ENCODE peak calls at places on chromosomes 7 and 10, in seven cellular contexts. W is GM12878, O is HepG2, X is HCT116, H is SK-N-SH, Q is H1, V is K562. Z is an unnamed sample.

GRCh38 chr10:133123050-133123745 is 35.5 kb downstream of the ADGRA1 start:
- DNase-seq in X (no peak), O (no peak), W (no peak), Q (no peak), H (no peak), V (no peak), Z (no peak)

GRCh38 chr10:119190353-119190752 is 11.7 kb upstream of the PRDX3 start:
- DNase-seq in W (no peak), V (no peak), X (peak), H (no peak), O (no peak), Q (no peak), Z (no peak)

GRCh38 chr7:158274404-158274811 is 313.2 kb downstream of the PTPRN2 start:
- DNase-seq in O (no peak), V (no peak), Q (no peak), W (no peak), H (peak), X (no peak), Z (no peak)

GRCh38 chr7:73504920-73505319 is 17.2 kb downstream of the BAZ1B start:
- DNase-seq in V (no peak), X (no peak), Q (no peak), H (no peak), W (no peak), O (no peak), Z (no peak)

GRCh38 chr10:24435374-24435773 is 226.4 kb downstream of the KIAA1217 start:
- DNase-seq in O (no peak), H (no peak), X (no peak), W (no peak), Q (no peak), V (no peak), Z (no peak)

GRCh38 chr7:94252971-94253370 is 141.7 kb upstream of the COL1A2 start:
- DNase-seq in X (no peak), V (no peak), H (no peak), Q (no peak), O (no peak), W (no peak), Z (no peak)

GRCh38 chr7:5824297-5824610 is 42.8 kb upstream of the RNF216 start:
- DNase-seq in X (no peak), O (no peak), H (no peak), W (no peak), Q (no peak), V (peak), Z (no peak)

GRCh38 chr10:100562008-100562672 is 26.4 kb downstream of the HIF1AN start:
- DNase-seq in Q (peak), W (peak), V (peak), H (peak), X (peak), O (peak), Z (peak)

GRCh38 chr7:29190349-29191045 is 4.1 kb upstream of the CHN2 start:
- DNase-seq in X (no peak), H (no peak), O (peak), Q (no peak), V (no peak), W (no peak), Z (no peak)

GRCh38 chr7:81783818-81784217 is 14.0 kb upstream of the HGF start:
- DNase-seq in W (no peak), Q (no peak), H (no peak), V (no peak), X (no peak), O (no peak), Z (no peak)

GRCh38 chr7:142482899-142483658 is 225.2 kb upstream of the PRSS58 start:
- DNase-seq in V (peak), W (no peak), X (peak), Q (no peak), H (peak), O (peak), Z (peak)

GRCh38 chr7:48924433-48924832 is at the start of gene CDC14C:
- DNase-seq in Q (no peak), X (no peak), W (no peak), H (peak), V (no peak), O (no peak), Z (no peak)

GRCh38 chr10:87775766-87776165 is 42.3 kb downstream of the ATAD1 start:
- DNase-seq in X (no peak), H (no peak), V (no peak), O (no peak), W (no peak), Q (no peak), Z (no peak)

GRCh38 chr10:113576853-113577252 is 24.0 kb downstream of the HABP2 start:
- DNase-seq in H (no peak), Q (no peak), O (no peak), V (peak), W (no peak), X (no peak), Z (peak)

GRCh38 chr10:91198781-91199180 is 21.7 kb upstream of the PCGF5 start:
- DNase-seq in X (no peak), W (peak), O (no peak), H (no peak), Q (no peak), V (no peak), Z (no peak)

GRCh38 chr10:108327706-108328105 is 1163.2 kb upstream of the SORCS1 start:
- DNase-seq in V (no peak), X (no peak), H (no peak), W (no peak), Q (no peak), O (no peak), Z (no peak)

GRCh38 chr10:35574924-35575352 is 30.2 kb upstream of the GJD4 start:
- DNase-seq in V (peak), H (no peak), Q (peak), X (no peak), W (no peak), O (no peak), Z (no peak)

GRCh38 chr10:909831-910230 is 21.7 kb downstream of the LARP4B start:
- DNase-seq in O (no peak), Q (no peak), V (no peak), X (no peak), H (no peak), W (no peak), Z (no peak)

GRCh38 chr7:41448104-41448503 is 254.8 kb downstream of the INHBA start:
- DNase-seq in Q (no peak), V (no peak), W (no peak), O (peak), H (no peak), X (no peak), Z (peak)

GRCh38 chr7:111743244-111743852 is 181.1 kb upstream of the IMMP2L start:
- DNase-seq in H (no peak), Q (no peak), X (no peak), O (no peak), V (no peak), W (no peak), Z (no peak)
- TF ChIP-seq JUND in H (no peak), Q (no peak), X (no peak), O (no peak), V (no peak), W (no peak), Z (no peak)

GRCh38 chr10:95289003-95289920 is 1.5 kb downstream of the PDLIM1 start:
- DNase-seq in H (no peak), O (no peak), W (no peak), X (no peak), V (peak), Q (no peak), Z (peak)

GRCh38 chr10:95289921-95290421 is 832 bp downstream of the PDLIM1 start:
- DNase-seq in H (no peak), X (no peak), V (no peak), O (no peak), W (no peak), Q (no peak), Z (no peak)

GRCh38 chr10:95290446-95290800 is 380 bp downstream of the PDLIM1 start:
- DNase-seq in V (no peak), H (no peak), O (no peak), Q (no peak), W (no peak), X (no peak), Z (no peak)

GRCh38 chr10:95291634-95292039 is 834 bp upstream of the PDLIM1 start:
- DNase-seq in W (no peak), V (no peak), X (no peak), H (peak), O (no peak), Q (no peak), Z (no peak)

GRCh38 chr10:95290801-95291633 is at the start of gene PDLIM1:
- DNase-seq in W (no peak), Q (no peak), O (peak), X (no peak), V (peak), H (peak), Z (peak)
- TF ChIP-seq JUND in W (no peak), Q (no peak), O (no peak), X (no peak), V (no peak), H (no peak), Z (no peak)

DNA sequence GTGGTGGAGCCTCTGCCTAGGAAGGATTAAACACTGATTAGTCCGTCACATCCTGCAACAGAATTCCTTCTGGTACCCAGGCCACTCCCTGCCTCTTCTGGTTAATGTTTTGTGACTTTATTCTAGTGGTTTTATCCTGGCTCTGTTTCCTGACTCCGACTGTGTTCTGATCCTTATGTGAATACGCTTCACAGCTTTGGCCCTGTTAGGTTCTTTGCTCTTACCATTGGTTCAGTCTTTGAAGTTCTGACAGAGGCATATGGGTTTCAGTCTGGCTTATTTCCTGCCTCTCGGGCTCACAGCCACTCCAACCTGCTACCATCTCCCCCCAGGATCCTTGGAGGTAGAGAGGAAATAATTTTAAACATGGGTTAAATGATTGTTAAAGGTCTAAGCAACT is 23.2 kb upstream of the FGL2 start:
- DNase-seq in Q (no peak), W (no peak), H (no peak), V (no peak), X (no peak), O (no peak), Z (no peak)
- TF ChIP-seq JUND in Q (no peak), W (no peak), H (no peak), V (no peak), X (no peak), O (no peak), Z (no peak)

GRCh38 chr10:72567884-72568283 is 58.0 kb downstream of the MICU1 start:
- DNase-seq in W (no peak), X (peak), O (peak), V (peak), Q (no peak), H (peak), Z (peak)
- TF ChIP-seq JUND in W (no peak), X (no peak), O (no peak), V (no peak), Q (no peak), H (no peak), Z (no peak)

DNA sequence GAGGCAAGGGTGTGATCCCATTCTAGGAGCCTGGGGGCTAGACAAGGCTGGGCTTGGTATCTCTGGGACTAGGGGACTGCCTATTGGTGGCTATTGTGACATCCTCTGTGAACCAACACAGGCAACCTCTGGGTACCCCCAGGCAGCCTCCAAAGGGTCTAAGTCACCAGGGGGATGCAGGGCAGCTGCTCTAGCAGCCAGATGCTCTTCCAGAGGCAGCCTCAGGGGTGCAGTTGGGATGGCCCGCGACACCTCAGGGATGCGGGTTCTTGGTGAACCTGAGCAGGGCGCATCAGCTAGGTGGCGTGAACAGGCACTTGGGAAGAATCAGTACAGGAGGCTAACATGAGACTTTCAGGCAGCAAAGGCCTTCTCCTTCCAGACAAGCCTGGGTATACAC is 1.6 kb upstream of the TMEM120A start:
- DNase-seq in V (no peak), O (no peak), Q (no peak), H (no peak), W (no peak), X (no peak), Z (no peak)
- TF ChIP-seq JUND in V (no peak), O (no peak), Q (no peak), H (no peak), W (no peak), X (no peak), Z (no peak)

DNA sequence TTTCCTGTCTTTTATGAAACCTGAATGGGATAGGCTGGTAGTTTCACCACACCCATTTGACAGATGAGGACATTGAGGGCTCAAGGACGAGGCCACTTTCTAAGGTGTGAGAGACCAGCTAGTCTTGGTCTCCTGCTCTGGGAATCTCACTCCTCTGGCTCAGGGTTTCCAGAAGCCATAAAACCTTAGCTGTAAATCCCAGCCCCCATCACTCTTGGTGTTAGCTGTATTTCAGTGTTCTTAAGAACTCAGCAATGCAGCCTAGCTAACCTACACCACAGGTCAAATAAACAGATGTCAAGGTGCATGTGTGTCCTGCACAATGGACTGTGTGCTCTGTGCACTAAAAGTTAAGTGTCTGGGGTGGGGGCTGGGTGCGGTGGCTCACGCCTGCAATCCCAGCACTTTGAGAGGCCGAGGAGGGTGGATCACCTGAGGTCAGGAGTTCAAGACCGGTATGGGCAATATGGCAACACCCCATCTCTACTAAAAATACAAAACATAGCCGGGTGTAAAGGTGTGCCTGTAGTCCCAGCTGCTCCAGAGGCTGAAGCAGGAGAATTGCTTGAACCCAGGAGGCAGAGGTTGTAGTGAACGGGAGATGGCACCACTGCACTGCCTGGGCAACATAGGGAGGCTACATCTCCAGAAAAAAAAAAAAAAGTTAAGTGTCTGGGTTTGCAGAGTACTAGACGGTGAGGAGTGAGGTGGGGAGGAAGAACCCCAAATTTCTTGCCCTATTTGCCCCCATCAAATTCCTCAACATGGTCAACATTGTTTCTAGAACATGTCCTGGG is 547 bp upstream of the EPO start:
- DNase-seq in H (no peak), Q (no peak), W (no peak), O (peak), X (no peak), V (no peak), Z (peak)
- TF ChIP-seq JUND in H (no peak), Q (no peak), W (no peak), O (peak), X (no peak), V (no peak), Z (no peak)